ENCODE peak calls at places on chromosomes 6 and 20, in five cellular contexts. W is stimulated activated CD4-positive, alpha-beta T cell treated with anti-CD3 and anti-CD28 coated beads, Interleukin-12 subunit alpha, Interleukin-12 subunit beta, amount 100 ng/mL, for 4 hours; A is psoas muscle; M is Caki2; Z is hepatocyte. B is an unnamed sample.

GRCh38 chr20:24768226-24768625 is 180.8 kb upstream of the CST7 start:
- DNase-seq in W (no peak), Z (peak), M (no peak), A (no peak), B (no peak)

GRCh38 chr6:90121982-90122381 is 174.7 kb downstream of the BACH2 start:
- DNase-seq in M (no peak), W (no peak), A (peak), Z (no peak), B (no peak)

GRCh38 chr6:38024908-38025307 is 205.4 kb downstream of the ZFAND3 start:
- DNase-seq in Z (no peak), A (no peak), W (no peak), M (no peak), B (no peak)

GRCh38 chr6:20838113-20838512 is 303.9 kb downstream of the CDKAL1 start:
- DNase-seq in M (no peak), A (no peak), Z (no peak), W (no peak), B (no peak)

GRCh38 chr6:84669945-84670344 is 94.5 kb downstream of the TBX18 start:
- DNase-seq in W (no peak), Z (no peak), M (no peak), A (no peak), B (no peak)

GRCh38 chr6:87742106-87742505 is 40.1 kb upstream of the AKIRIN2 start:
- DNase-seq in M (no peak), A (no peak), W (peak), Z (no peak), B (no peak)

GRCh38 chr6:8246403-8246802 is 144.1 kb upstream of the EEF1E1 start:
- DNase-seq in A (no peak), Z (no peak), M (no peak), W (no peak), B (no peak)

GRCh38 chr20:17610566-17611289 is 40.9 kb downstream of the DSTN start:
- DNase-seq in W (peak), M (no peak), Z (no peak), A (no peak), B (no peak)

GRCh38 chr6:84151669-84152068 is 75.8 kb downstream of the CEP162 start:
- DNase-seq in M (no peak), W (no peak), A (no peak), Z (no peak), B (no peak)

GRCh38 chr20:62155428-62156253 is 12.1 kb downstream of the SS18L1 start:
- DNase-seq in W (no peak), A (no peak), M (peak), Z (no peak), B (no peak)

GRCh38 chr6:17877196-17877889 is 110.1 kb downstream of the KIF13A start:
- DNase-seq in Z (no peak), W (no peak), A (no peak), M (no peak), B (no peak)

GRCh38 chr6:131951576-131952230 is 531 bp upstream of the CCN2 start:
- DNase-seq in A (no peak), M (no peak), W (no peak), Z (no peak), B (no peak)

GRCh38 chr20:39269031-39269461 is 306.9 kb downstream of the DHX35 start:
- DNase-seq in Z (peak), M (peak), A (peak), W (peak), B (peak)

GRCh38 chr6:155174576-155175174 is 89.1 kb upstream of the CLDN20 start:
- DNase-seq in M (peak), W (peak), A (no peak), Z (peak), B (peak)

GRCh38 chr6:105985816-105986632 is 100.1 kb upstream of the PRDM1 start:
- DNase-seq in Z (peak), M (no peak), A (no peak), W (no peak), B (no peak)

GRCh38 chr20:63795178-63795830 is 35.8 kb downstream of the ZBTB46 start:
- DNase-seq in M (no peak), A (no peak), W (no peak), Z (no peak), B (no peak)

GRCh38 chr6:63351995-63352586 is 32.3 kb upstream of the LGSN start:
- DNase-seq in A (no peak), Z (peak), W (no peak), M (peak), B (no peak)

GRCh38 chr6:85516168-85516567 is 66.3 kb downstream of the NT5E start:
- DNase-seq in A (no peak), M (no peak), W (no peak), Z (no peak), B (peak)

GRCh38 chr20:37243076-37243936 is 18.3 kb downstream of the GHRH start:
- DNase-seq in A (no peak), W (no peak), Z (no peak), M (no peak), B (no peak)

GRCh38 chr20:62500237-62500864 is 24.6 kb upstream of the GATA5 start:
- DNase-seq in M (peak), A (peak), Z (peak), W (peak), B (peak)

GRCh38 chr6:61711849-61712248 is 574.2 kb downstream of the KHDRBS2 start:
- DNase-seq in W (no peak), Z (peak), M (no peak), A (no peak), B (no peak)

GRCh38 chr20:36997121-36997520 is 45.6 kb upstream of the SAMHD1 start:
- DNase-seq in W (no peak), Z (no peak), M (no peak), A (no peak), B (no peak)

GRCh38 chr6:1125297-1125696 is 186.6 kb upstream of the FOXQ1 start:
- DNase-seq in M (no peak), Z (no peak), A (no peak), W (no peak), B (no peak)

GRCh38 chr6:35258336-35258735 is 1.2 kb upstream of the ZNF76 start:
- DNase-seq in Z (no peak), W (no peak), A (no peak), M (no peak), B (no peak)

GRCh38 chr6:15453622-15454021 is 207.8 kb downstream of the JARID2 start:
- DNase-seq in A (no peak), M (no peak), Z (no peak), W (no peak), B (no peak)

GRCh38 chr6:158219229-158219628 is 51.1 kb downstream of the GTF2H5 start:
- DNase-seq in A (no peak), Z (peak), W (no peak), M (peak), B (no peak)

B was measured in HuH-7.